ENCODE peak calls at places on chromosomes 2 and 18, in six cellular contexts. Z is GM06990, T is thyroid gland, L is psoas muscle, Q is left lung, R is endothelial cell of umbilical vein. X is an unnamed sample.

GRCh38 chr2:45274190-45274926 is 265.1 kb upstream of the SIX2 start:
- DNase-seq in Z (no peak), L (no peak), Q (no peak), T (peak), R (no peak), X (no peak)

GRCh38 chr2:200931227-200931626 is 32.2 kb downstream of the ORC2 start:
- DNase-seq in Q (no peak), T (no peak), Z (no peak), R (no peak), L (no peak), X (peak)

GRCh38 chr2:181810823-181811695 is 80.5 kb upstream of the ITPRID2 start:
- DNase-seq in T (no peak), R (peak), L (no peak), Q (peak), Z (no peak), X (peak)

GRCh38 chr2:127392133-127392827 is 4.5 kb upstream of the MAP3K2 start:
- DNase-seq in Q (no peak), Z (no peak), R (no peak), L (no peak), T (no peak), X (peak)

GRCh38 chr2:238133499-238134392 is 4.7 kb upstream of the KLHL30 start:
- DNase-seq in L (peak), Q (no peak), T (no peak), Z (no peak), R (no peak), X (no peak)

GRCh38 chr2:238131761-238132462 is 6.6 kb upstream of the KLHL30 start:
- DNase-seq in Z (no peak), T (no peak), R (no peak), L (peak), Q (no peak), X (no peak)

GRCh38 chr2:54889053-54889452 is 161.2 kb downstream of the RTN4 start:
- DNase-seq in Z (no peak), Q (no peak), L (no peak), T (no peak), R (no peak), X (no peak)

GRCh38 chr2:168165418-168165817 is 82.0 kb downstream of the STK39 start:
- DNase-seq in Z (no peak), R (peak), L (no peak), Q (no peak), T (no peak), X (peak)

GRCh38 chr2:128727404-128727803 is 408.7 kb upstream of the HS6ST1 start:
- DNase-seq in Z (no peak), L (no peak), Q (no peak), T (no peak), R (no peak), X (no peak)

GRCh38 chr2:73291093-73291460 is 2.3 kb downstream of the EGR4 start:
- DNase-seq in Z (peak), T (peak), Q (peak), L (peak), R (peak), X (peak)

GRCh38 chr2:171855401-171855800 is 38.6 kb downstream of the SLC25A12 start:
- DNase-seq in Q (no peak), L (no peak), R (no peak), Z (no peak), T (no peak), X (peak)

GRCh38 chr18:69401475-69402218 is 959 bp downstream of the DOK6 start:
- DNase-seq in T (peak), Q (no peak), R (peak), L (no peak), Z (no peak), X (peak)

GRCh38 chr18:9520666-9521065 is 45.4 kb downstream of the RALBP1 start:
- DNase-seq in T (no peak), Q (no peak), Z (no peak), L (no peak), R (no peak), X (peak)

GRCh38 chr2:149703281-149703680 is 115.7 kb upstream of the MMADHC start:
- DNase-seq in L (no peak), R (peak), Z (no peak), T (no peak), Q (no peak), X (peak)

GRCh38 chr18:77346446-77346845 is 96.8 kb downstream of the GALR1 start:
- DNase-seq in Z (no peak), L (no peak), R (no peak), Q (no peak), T (no peak), X (peak)

GRCh38 chr2:43328157-43328556 is 101.8 kb upstream of the ZFP36L2 start:
- DNase-seq in Z (no peak), T (peak), L (no peak), Q (no peak), R (no peak), X (no peak)

GRCh38 chr2:43331428-43331827 is 105.0 kb upstream of the ZFP36L2 start:
- DNase-seq in L (no peak), Q (no peak), R (peak), T (no peak), Z (no peak), X (peak)

GRCh38 chr2:43332653-43333052 is 106.2 kb upstream of the ZFP36L2 start:
- DNase-seq in Q (no peak), R (no peak), L (no peak), T (no peak), Z (no peak), X (peak)

GRCh38 chr2:43327119-43327518 is 100.7 kb upstream of the ZFP36L2 start:
- DNase-seq in R (no peak), Q (no peak), T (no peak), L (no peak), Z (no peak), X (no peak)

GRCh38 chr2:43329637-43330036 is 103.2 kb upstream of the ZFP36L2 start:
- DNase-seq in T (no peak), L (no peak), Z (no peak), R (no peak), Q (no peak), X (no peak)
- H3K4me3 ChIP-seq in T (no peak), L (no peak), Z (no peak), R (no peak), Q (no peak), X (no peak)

GRCh38 chr2:221641181-221641871 is 69.2 kb upstream of the EPHA4 start:
- DNase-seq in R (peak), Z (no peak), L (no peak), T (no peak), Q (peak), X (peak)

GRCh38 chr2:221640686-221641085 is 68.6 kb upstream of the EPHA4 start:
- DNase-seq in Q (no peak), R (no peak), T (no peak), Z (no peak), L (no peak), X (no peak)

DNA sequence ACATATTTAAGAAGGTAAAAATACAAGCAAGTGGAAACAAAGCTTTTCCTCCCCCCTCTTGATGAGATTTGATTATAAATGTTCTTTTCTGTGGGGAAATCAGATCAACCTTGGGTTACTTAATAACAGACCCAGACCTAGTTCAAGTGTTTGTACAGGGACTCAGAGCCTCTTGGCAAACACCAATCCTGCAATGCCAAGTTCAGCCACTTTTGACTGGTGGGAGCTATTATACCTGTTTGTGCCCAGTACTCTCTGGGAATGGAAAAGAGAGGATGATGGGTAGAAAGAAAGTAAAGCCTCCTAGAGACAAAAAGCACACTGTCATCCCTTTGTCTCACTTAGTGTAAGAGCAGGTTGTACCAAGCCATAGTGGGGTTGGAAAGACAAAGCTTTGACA is 63.8 kb upstream of the EPHA4 start:
- DNase-seq in T (peak), Q (peak), R (no peak), L (no peak), Z (no peak), X (no peak)
- TF ChIP-seq CTCF in T (no peak), Q (peak), R (no peak), L (no peak), Z (no peak), X (no peak)

GRCh38 chr18:79963658-79964329 is 649 bp upstream of the HSBP1L1 start:
- DNase-seq in Q (no peak), L (no peak), Z (no peak), R (no peak), T (no peak), X (no peak)
- H3K4me3 ChIP-seq in Q (peak), L (peak), Z (peak), R (no peak), T (no peak), X (peak)

DNA sequence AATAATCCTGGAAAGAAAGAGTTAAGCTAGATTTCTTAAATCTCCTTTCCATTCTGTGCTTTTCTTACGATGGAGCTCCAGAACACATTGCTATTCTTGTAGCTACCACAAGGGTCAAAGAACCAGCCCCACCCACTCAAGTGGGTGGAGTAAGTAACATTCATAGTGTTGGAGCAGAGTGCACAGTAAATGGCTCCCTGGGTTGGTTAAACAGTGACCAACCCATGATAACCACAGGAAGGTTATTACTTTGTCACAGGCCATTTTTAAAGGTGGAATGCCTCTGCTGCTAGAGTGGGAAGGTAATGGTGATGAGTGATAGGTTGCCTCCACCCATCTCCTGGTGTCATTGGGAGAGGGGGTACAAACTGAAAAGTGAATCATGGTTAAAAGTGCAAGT is 13.9 kb downstream of the ARPC2 start:
- DNase-seq in Q (no peak), Z (no peak), T (no peak), L (no peak), R (no peak), X (peak)
- TF ChIP-seq CTCF in Q (peak), Z (peak), T (no peak), L (no peak), R (no peak), X (peak)

GRCh38 chr2:121903037-121903689 is 147.7 kb downstream of the TSN start:
- DNase-seq in Z (no peak), R (no peak), T (no peak), Q (no peak), L (no peak), X (no peak)
- H3K4me3 ChIP-seq in Z (peak), R (no peak), T (no peak), Q (no peak), L (peak), X (no peak)

GRCh38 chr2:56077352-56077915 is 106.4 kb upstream of the CCDC85A start:
- DNase-seq in L (no peak), Q (no peak), T (peak), R (peak), Z (no peak), X (peak)
- TF ChIP-seq CTCF in L (peak), Q (no peak), T (no peak), R (peak), Z (peak), X (peak)

X was measured in choroid plexus epithelial cell.